ENCODE peak calls at places on chromosomes 11 and 22, in eight cellular contexts. H is neuronal stem cell; R is pancreas; J is AG09309; S is body of pancreas; X is effector memory CD8-positive, alpha-beta T cell; Q is AG20443; T is midbrain. K is an unnamed sample.

GRCh38 chr11:95121687-95122086 is 32.0 kb downstream of the ENDOD1 start:
- DNase-seq in X (no peak), H (no peak), J (no peak), R (no peak), T (no peak), S (no peak), Q (no peak), K (no peak)

GRCh38 chr11:43404836-43405479 is 46.2 kb downstream of the TTC17 start:
- DNase-seq in S (no peak), H (no peak), Q (no peak), J (no peak), X (no peak), R (no peak), T (no peak), K (no peak)

GRCh38 chr22:23786261-23786710 is 480 bp upstream of the SMARCB1 start:
- DNase-seq in Q (no peak), R (no peak), J (no peak), T (no peak), S (no peak), H (no peak), X (no peak), K (no peak)

GRCh38 chr11:38315151-38315550 is 1717.1 kb upstream of the RAG2 start:
- DNase-seq in T (no peak), X (no peak), J (no peak), Q (no peak), R (no peak), S (no peak), H (no peak), K (no peak)

GRCh38 chr11:797300-798092 is 585 bp downstream of the SLC25A22 start:
- DNase-seq in R (peak), X (peak), S (peak), H (peak), T (peak), Q (peak), J (no peak), K (peak)

GRCh38 chr11:107102692-107103463 is 84.6 kb upstream of the GUCY1A2 start:
- DNase-seq in Q (no peak), H (no peak), R (no peak), T (no peak), X (no peak), J (no peak), S (no peak), K (no peak)

GRCh38 chr11:109729761-109730160 is 307.8 kb downstream of the C11orf87 start:
- DNase-seq in H (no peak), R (no peak), Q (no peak), J (no peak), S (peak), X (no peak), T (no peak), K (no peak)

GRCh38 chr22:27331526-27332281 is 469.9 kb downstream of the MN1 start:
- DNase-seq in T (peak), H (no peak), Q (peak), R (peak), J (peak), X (no peak), S (peak), K (peak)

GRCh38 chr11:57432017-57432590 is 5.2 kb upstream of the SLC43A3 start:
- DNase-seq in S (no peak), T (no peak), R (no peak), X (no peak), Q (no peak), H (no peak), J (no peak), K (no peak)

GRCh38 chr11:87740968-87741367 is 434.3 kb downstream of the RAB38 start:
- DNase-seq in H (no peak), R (no peak), X (no peak), J (no peak), Q (no peak), T (no peak), S (no peak), K (no peak)

GRCh38 chr11:95443386-95443785 is 212.4 kb upstream of the SESN3 start:
- DNase-seq in S (no peak), H (no peak), X (no peak), Q (no peak), R (no peak), J (no peak), T (no peak), K (no peak)

GRCh38 chr11:35288817-35289541 is 130.4 kb downstream of the SLC1A2 start:
- DNase-seq in Q (peak), S (no peak), R (no peak), J (peak), H (no peak), T (no peak), X (no peak), K (no peak)

GRCh38 chr22:23278883-23279675 is 98.8 kb downstream of the BCR start:
- DNase-seq in Q (no peak), R (peak), J (no peak), T (no peak), H (no peak), X (peak), S (peak), K (peak)

GRCh38 chr11:72338741-72339140 is 94.8 kb upstream of the PHOX2A start:
- DNase-seq in S (no peak), T (no peak), R (no peak), X (no peak), J (peak), H (no peak), Q (peak), K (no peak)

GRCh38 chr11:113546757-113547507 is 71.7 kb upstream of the DRD2 start:
- DNase-seq in R (no peak), H (no peak), J (no peak), T (no peak), S (no peak), X (no peak), Q (peak), K (no peak)

GRCh38 chr11:9859491-9860305 is 195.8 kb downstream of the SWAP70 start:
- DNase-seq in Q (no peak), J (peak), S (no peak), R (no peak), T (no peak), X (no peak), H (no peak), K (no peak)

GRCh38 chr11:60159868-60160267 is 23.0 kb downstream of the MS4A6A start:
- DNase-seq in Q (no peak), J (no peak), X (no peak), T (no peak), R (no peak), H (no peak), S (no peak), K (no peak)

K was measured in thyroid gland.